ENCODE peak calls at places on chromosomes 5 and 9, in six cellular contexts. One of them, this sample, is unnamed.

GRCh38 chr9:89978185-89978584 is 373.4 kb downstream of the GADD45G start:
- DNase-seq in psoas muscle: no peak
- DNase-seq in HL-60: no peak
- DNase-seq in effector memory CD4-positive, alpha-beta T cell: no peak
- DNase-seq in breast epithelium: no peak
- DNase-seq in MM.1S: no peak
- DNase-seq in this sample: no peak

GRCh38 chr9:78745996-78746395 is 449.1 kb downstream of the PSAT1 start:
- DNase-seq in psoas muscle: no peak
- DNase-seq in breast epithelium: no peak
- DNase-seq in HL-60: no peak
- DNase-seq in effector memory CD4-positive, alpha-beta T cell: no peak
- DNase-seq in MM.1S: no peak
- DNase-seq in this sample: no peak

GRCh38 chr5:157744055-157745011 is 821 bp downstream of the LSM11 start:
- DNase-seq in breast epithelium: no peak
- DNase-seq in HL-60: peak
- DNase-seq in effector memory CD4-positive, alpha-beta T cell: no peak
- DNase-seq in psoas muscle: peak
- DNase-seq in MM.1S: no peak
- DNase-seq in this sample: peak

GRCh38 chr5:56301041-56301440 is 67.9 kb upstream of the ANKRD55 start:
- DNase-seq in effector memory CD4-positive, alpha-beta T cell: no peak
- DNase-seq in psoas muscle: no peak
- DNase-seq in breast epithelium: peak
- DNase-seq in HL-60: no peak
- DNase-seq in MM.1S: no peak
- DNase-seq in this sample: no peak

GRCh38 chr9:112332977-112333638 is at the start of gene PTBP3:
- DNase-seq in psoas muscle: peak
- DNase-seq in breast epithelium: peak
- DNase-seq in MM.1S: peak
- DNase-seq in HL-60: peak
- DNase-seq in effector memory CD4-positive, alpha-beta T cell: peak
- DNase-seq in this sample: peak

GRCh38 chr5:107570805-107571531 is 99.8 kb downstream of the EFNA5 start:
- DNase-seq in psoas muscle: peak
- DNase-seq in effector memory CD4-positive, alpha-beta T cell: no peak
- DNase-seq in HL-60: no peak
- DNase-seq in breast epithelium: no peak
- DNase-seq in MM.1S: peak
- DNase-seq in this sample: no peak

GRCh38 chr9:6567140-6567591 is 78.4 kb downstream of the GLDC start:
- DNase-seq in psoas muscle: no peak
- DNase-seq in MM.1S: no peak
- DNase-seq in HL-60: no peak
- DNase-seq in effector memory CD4-positive, alpha-beta T cell: no peak
- DNase-seq in breast epithelium: no peak
- DNase-seq in this sample: no peak

GRCh38 chr9:26112724-26113123 is 434.5 kb upstream of the TUSC1 start:
- DNase-seq in effector memory CD4-positive, alpha-beta T cell: no peak
- DNase-seq in psoas muscle: no peak
- DNase-seq in HL-60: no peak
- DNase-seq in MM.1S: no peak
- DNase-seq in breast epithelium: no peak
- DNase-seq in this sample: no peak

GRCh38 chr5:143635146-143635752 is 176.7 kb upstream of the HMHB1 start:
- DNase-seq in psoas muscle: no peak
- DNase-seq in MM.1S: no peak
- DNase-seq in effector memory CD4-positive, alpha-beta T cell: no peak
- DNase-seq in breast epithelium: no peak
- DNase-seq in HL-60: no peak
- DNase-seq in this sample: no peak

GRCh38 chr5:58440882-58441281 is 19.0 kb downstream of the PLK2 start:
- DNase-seq in breast epithelium: no peak
- DNase-seq in effector memory CD4-positive, alpha-beta T cell: no peak
- DNase-seq in MM.1S: no peak
- DNase-seq in HL-60: no peak
- DNase-seq in psoas muscle: no peak
- DNase-seq in this sample: no peak

GRCh38 chr5:153960269-153961215 is 78.2 kb downstream of the FAM114A2 start:
- DNase-seq in MM.1S: no peak
- DNase-seq in effector memory CD4-positive, alpha-beta T cell: no peak
- DNase-seq in breast epithelium: no peak
- DNase-seq in HL-60: no peak
- DNase-seq in psoas muscle: no peak
- DNase-seq in this sample: no peak

GRCh38 chr5:111463304-111463703 is 49.0 kb downstream of the STARD4 start:
- DNase-seq in HL-60: no peak
- DNase-seq in psoas muscle: no peak
- DNase-seq in breast epithelium: no peak
- DNase-seq in MM.1S: no peak
- DNase-seq in effector memory CD4-positive, alpha-beta T cell: no peak
- DNase-seq in this sample: no peak

GRCh38 chr9:77926314-77926959 is 105.2 kb downstream of the GNAQ start:
- DNase-seq in MM.1S: no peak
- DNase-seq in HL-60: no peak
- DNase-seq in effector memory CD4-positive, alpha-beta T cell: no peak
- DNase-seq in psoas muscle: no peak
- DNase-seq in breast epithelium: no peak
- DNase-seq in this sample: no peak

GRCh38 chr5:140075371-140075770 is 32.3 kb upstream of the NRG2 start:
- DNase-seq in breast epithelium: no peak
- DNase-seq in HL-60: no peak
- DNase-seq in effector memory CD4-positive, alpha-beta T cell: no peak
- DNase-seq in MM.1S: no peak
- DNase-seq in psoas muscle: no peak
- DNase-seq in this sample: no peak

GRCh38 chr5:9339206-9339818 is 206.6 kb downstream of the SEMA5A start:
- DNase-seq in breast epithelium: no peak
- DNase-seq in effector memory CD4-positive, alpha-beta T cell: no peak
- DNase-seq in psoas muscle: no peak
- DNase-seq in MM.1S: peak
- DNase-seq in HL-60: peak
- DNase-seq in this sample: no peak

GRCh38 chr9:81969971-81970370 is 18.6 kb upstream of the SPATA31D1 start:
- DNase-seq in effector memory CD4-positive, alpha-beta T cell: no peak
- DNase-seq in HL-60: no peak
- DNase-seq in psoas muscle: no peak
- DNase-seq in MM.1S: no peak
- DNase-seq in breast epithelium: no peak
- DNase-seq in this sample: no peak

GRCh38 chr5:10724799-10725507 is 36.1 kb downstream of the DAP start:
- DNase-seq in effector memory CD4-positive, alpha-beta T cell: no peak
- DNase-seq in MM.1S: no peak
- DNase-seq in breast epithelium: no peak
- DNase-seq in psoas muscle: peak
- DNase-seq in HL-60: no peak
- DNase-seq in this sample: peak

GRCh38 chr5:82793808-82794419 is 283.3 kb downstream of the TMEM167A start:
- DNase-seq in HL-60: no peak
- DNase-seq in MM.1S: peak
- DNase-seq in breast epithelium: no peak
- DNase-seq in effector memory CD4-positive, alpha-beta T cell: no peak
- DNase-seq in psoas muscle: no peak
- DNase-seq in this sample: no peak

GRCh38 chr9:89309608-89310485 is 1.1 kb upstream of the CKS2 start:
- DNase-seq in MM.1S: no peak
- DNase-seq in breast epithelium: no peak
- DNase-seq in effector memory CD4-positive, alpha-beta T cell: no peak
- DNase-seq in HL-60: no peak
- DNase-seq in psoas muscle: no peak
- DNase-seq in this sample: no peak

GRCh38 chr5:54611290-54611951 is 93.9 kb downstream of the SNX18 start:
- DNase-seq in MM.1S: no peak
- DNase-seq in psoas muscle: no peak
- DNase-seq in HL-60: no peak
- DNase-seq in breast epithelium: no peak
- DNase-seq in effector memory CD4-positive, alpha-beta T cell: no peak
- DNase-seq in this sample: no peak

GRCh38 chr5:2475902-2476301 is 275.6 kb downstream of the IRX2 start:
- DNase-seq in MM.1S: no peak
- DNase-seq in effector memory CD4-positive, alpha-beta T cell: no peak
- DNase-seq in HL-60: no peak
- DNase-seq in psoas muscle: no peak
- DNase-seq in breast epithelium: no peak
- DNase-seq in this sample: no peak

GRCh38 chr5:8327016-8327415 is 458.1 kb downstream of the MTRR start:
- DNase-seq in breast epithelium: no peak
- DNase-seq in HL-60: no peak
- DNase-seq in psoas muscle: no peak
- DNase-seq in MM.1S: no peak
- DNase-seq in effector memory CD4-positive, alpha-beta T cell: no peak
- DNase-seq in this sample: no peak

GRCh38 chr5:91332267-91333044 is 50.7 kb downstream of the ARRDC3 start:
- DNase-seq in breast epithelium: no peak
- DNase-seq in effector memory CD4-positive, alpha-beta T cell: no peak
- DNase-seq in HL-60: no peak
- DNase-seq in psoas muscle: no peak
- DNase-seq in MM.1S: peak
- DNase-seq in this sample: no peak

GRCh38 chr5:113293613-113294340 is 141.0 kb downstream of the TSSK1B start:
- DNase-seq in HL-60: no peak
- DNase-seq in MM.1S: peak
- DNase-seq in psoas muscle: no peak
- DNase-seq in breast epithelium: no peak
- DNase-seq in effector memory CD4-positive, alpha-beta T cell: no peak
- DNase-seq in this sample: no peak
- H3K27ac ChIP-seq in HL-60: no peak
- H3K27ac ChIP-seq in MM.1S: peak
- H3K27ac ChIP-seq in psoas muscle: peak
- H3K27ac ChIP-seq in breast epithelium: peak
- H3K27ac ChIP-seq in effector memory CD4-positive, alpha-beta T cell: no peak
- H3K27ac ChIP-seq in this sample: peak

DNA sequence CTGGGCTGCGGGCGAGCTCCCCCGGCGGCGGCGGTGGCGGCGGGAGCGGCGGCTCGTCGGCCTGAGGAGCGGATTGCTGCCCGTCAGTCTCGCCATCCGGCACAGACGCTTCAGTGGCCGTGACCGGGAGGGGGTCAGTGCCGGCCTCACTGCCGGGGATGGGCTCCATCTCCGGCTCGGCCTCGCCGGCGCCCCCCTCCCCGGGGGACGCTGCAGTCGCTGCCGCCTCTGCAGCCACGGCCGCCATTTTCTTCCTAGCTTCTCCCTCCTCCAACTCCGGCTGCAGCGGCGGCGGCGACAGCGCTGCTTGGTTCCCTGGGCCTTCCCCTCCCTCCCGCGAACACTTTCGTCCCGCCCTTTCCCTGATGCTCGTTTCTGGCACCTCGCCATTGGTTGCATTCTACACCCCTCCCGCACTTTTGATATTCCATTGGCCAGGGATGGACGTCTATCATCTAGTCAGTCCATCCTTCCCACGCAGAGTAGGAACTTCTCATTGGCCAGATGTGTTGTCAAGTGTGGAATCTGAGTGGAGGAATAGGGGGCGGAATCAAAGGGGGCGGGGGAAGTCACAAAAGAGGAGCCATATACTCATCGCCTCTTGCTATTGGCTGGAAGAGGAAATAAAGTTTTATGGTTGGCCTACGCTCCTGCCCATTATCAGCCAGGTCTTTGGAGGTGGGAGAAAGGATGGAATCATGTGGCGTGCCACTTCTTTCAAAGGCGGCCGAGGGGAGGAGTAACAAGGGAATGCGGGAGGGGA is at the start of gene PWWP2A:
- DNase-seq in HL-60: peak
- DNase-seq in effector memory CD4-positive, alpha-beta T cell: peak
- DNase-seq in breast epithelium: peak
- DNase-seq in MM.1S: peak
- DNase-seq in psoas muscle: peak
- DNase-seq in this sample: peak
- H3K27ac ChIP-seq in HL-60: peak
- H3K27ac ChIP-seq in effector memory CD4-positive, alpha-beta T cell: peak
- H3K27ac ChIP-seq in breast epithelium: peak
- H3K27ac ChIP-seq in MM.1S: peak
- H3K27ac ChIP-seq in psoas muscle: peak
- H3K27ac ChIP-seq in this sample: peak

GRCh38 chr9:16103613-16104012 is 550.8 kb downstream of the CCDC171 start:
- DNase-seq in MM.1S: no peak
- DNase-seq in effector memory CD4-positive, alpha-beta T cell: no peak
- DNase-seq in breast epithelium: peak
- DNase-seq in psoas muscle: peak
- DNase-seq in HL-60: no peak
- DNase-seq in this sample: no peak

GRCh38 chr9:16105576-16105975 is 552.7 kb downstream of the CCDC171 start:
- DNase-seq in HL-60: no peak
- DNase-seq in psoas muscle: no peak
- DNase-seq in effector memory CD4-positive, alpha-beta T cell: no peak
- DNase-seq in MM.1S: no peak
- DNase-seq in breast epithelium: no peak
- DNase-seq in this sample: no peak

GRCh38 chr9:16102154-16102553 is 549.3 kb downstream of the CCDC171 start:
- DNase-seq in HL-60: no peak
- DNase-seq in MM.1S: no peak
- DNase-seq in breast epithelium: no peak
- DNase-seq in psoas muscle: no peak
- DNase-seq in effector memory CD4-positive, alpha-beta T cell: no peak
- DNase-seq in this sample: no peak

GRCh38 chr9:16099901-16100300 is 547.1 kb downstream of the CCDC171 start:
- DNase-seq in effector memory CD4-positive, alpha-beta T cell: no peak
- DNase-seq in MM.1S: no peak
- DNase-seq in psoas muscle: no peak
- DNase-seq in HL-60: no peak
- DNase-seq in breast epithelium: no peak
- DNase-seq in this sample: no peak

GRCh38 chr9:16100596-16101091 is 547.8 kb downstream of the CCDC171 start:
- DNase-seq in effector memory CD4-positive, alpha-beta T cell: no peak
- DNase-seq in MM.1S: no peak
- DNase-seq in HL-60: no peak
- DNase-seq in psoas muscle: peak
- DNase-seq in breast epithelium: peak
- DNase-seq in this sample: peak
- H3K27ac ChIP-seq in effector memory CD4-positive, alpha-beta T cell: no peak
- H3K27ac ChIP-seq in MM.1S: no peak
- H3K27ac ChIP-seq in HL-60: no peak
- H3K27ac ChIP-seq in psoas muscle: peak
- H3K27ac ChIP-seq in breast epithelium: no peak
- H3K27ac ChIP-seq in this sample: peak

DNA sequence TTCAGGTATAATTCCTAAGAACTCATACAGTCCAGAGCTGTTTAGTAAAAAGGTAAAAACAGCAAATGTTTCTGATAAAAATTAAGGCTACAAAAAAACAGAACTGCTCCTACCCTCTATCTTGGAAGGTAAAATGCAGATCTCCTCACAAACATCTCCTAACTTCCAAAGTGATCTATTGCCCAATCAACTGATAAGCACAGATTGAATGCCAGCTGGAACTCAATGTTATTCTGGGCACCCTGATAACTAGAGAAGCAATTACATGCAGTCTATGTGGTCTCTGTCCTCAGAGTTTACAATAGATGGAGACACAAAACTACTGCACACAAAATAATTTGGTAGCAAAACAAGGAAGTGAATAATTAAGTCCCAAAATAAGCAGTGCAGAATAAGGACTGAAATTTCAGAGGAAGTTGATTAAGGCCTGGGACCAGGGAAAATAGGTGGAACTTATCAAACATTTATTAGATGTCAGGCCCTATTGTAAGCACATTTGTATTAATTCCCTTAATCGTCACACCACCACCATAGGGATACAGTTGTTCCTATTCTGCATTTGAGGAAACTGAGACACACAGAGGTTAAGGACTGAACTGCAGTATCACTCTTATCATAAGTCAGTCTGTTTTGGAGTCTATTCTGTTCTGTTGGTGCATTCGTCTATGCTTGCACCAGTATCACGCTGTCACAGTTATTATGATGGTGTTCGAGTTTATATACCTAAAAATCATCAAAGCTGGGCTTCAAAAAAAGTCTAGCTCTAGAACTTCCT is 102.2 kb upstream of the TARS1 start:
- DNase-seq in breast epithelium: no peak
- DNase-seq in HL-60: no peak
- DNase-seq in psoas muscle: no peak
- DNase-seq in effector memory CD4-positive, alpha-beta T cell: no peak
- DNase-seq in MM.1S: no peak
- DNase-seq in this sample: no peak
- H3K27ac ChIP-seq in breast epithelium: no peak
- H3K27ac ChIP-seq in HL-60: no peak
- H3K27ac ChIP-seq in psoas muscle: no peak
- H3K27ac ChIP-seq in effector memory CD4-positive, alpha-beta T cell: no peak
- H3K27ac ChIP-seq in MM.1S: no peak
- H3K27ac ChIP-seq in this sample: no peak

This sample was measured in heart left ventricle.